ENCODE peak calls at places on chromosomes 5 and 9, in eight cellular contexts. D, G, Z, S, L, I, F and M are unnamed samples.

GRCh38 chr5:154611341-154611767 is 133.3 kb upstream of the HAND1 start:
- DNase-seq in D (no peak), G (peak; percentile 28), Z (no peak), S (no peak), L (peak; percentile 45), I (no peak), F (no peak), M (no peak)

GRCh38 chr5:145483211-145483610 is 351.9 kb downstream of the PRELID2 start:
- DNase-seq in D (peak; percentile 54), G (no peak), Z (no peak), S (no peak), L (no peak), I (no peak), F (no peak), M (no peak)

GRCh38 chr5:111929892-111930291 is 172.9 kb upstream of the NREP start:
- DNase-seq in D (peak; percentile 92), G (no peak), Z (no peak), S (no peak), L (no peak), I (no peak), F (no peak), M (no peak)

GRCh38 chr5:41707853-41708603 is 162.2 kb downstream of the OXCT1 start:
- DNase-seq in D (peak; percentile 26), G (no peak), Z (no peak), S (no peak), L (peak; percentile 71), I (peak; percentile 10), F (no peak), M (no peak)

GRCh38 chr9:105425817-105426433 is 21.9 kb upstream of the FSD1L start:
- DNase-seq in D (no peak), G (no peak), Z (no peak), S (no peak), L (no peak), I (no peak), F (no peak), M (no peak)

GRCh38 chr9:132114102-132114707 is 34.5 kb upstream of the MED27 start:
- DNase-seq in D (peak; percentile 25), G (peak; percentile 63), Z (peak; percentile 6), S (no peak), L (peak; percentile 90), I (no peak), F (peak; percentile 64), M (peak; percentile 7)

GRCh38 chr5:73448072-73448432 is 525 bp downstream of the FOXD1 start:
- DNase-seq in D (no peak), G (peak; percentile 21), Z (no peak), S (no peak), L (peak; percentile 59), I (no peak), F (no peak), M (no peak)

GRCh38 chr5:170353011-170353890 is 35.9 kb downstream of the KCNMB1 start:
- DNase-seq in D (no peak), G (no peak), Z (no peak), S (no peak), L (peak; percentile 48), I (peak; percentile 32), F (no peak), M (no peak)

GRCh38 chr5:60229786-60230185 is 336.3 kb upstream of the PDE4D start:
- DNase-seq in D (no peak), G (no peak), Z (no peak), S (no peak), L (no peak), I (no peak), F (no peak), M (no peak)

GRCh38 chr9:134484479-134484878 is 157.1 kb upstream of the COL5A1 start:
- DNase-seq in D (no peak), G (peak; percentile 14), Z (no peak), S (no peak), L (no peak), I (no peak), F (peak; percentile 33), M (no peak)

GRCh38 chr5:170896779-170897178 is 35.0 kb downstream of the RANBP17 start:
- DNase-seq in D (no peak), G (no peak), Z (no peak), S (no peak), L (peak; percentile 78), I (no peak), F (peak; percentile 45), M (no peak)

GRCh38 chr9:80134487-80134886 is 562.7 kb downstream of the TLE4 start:
- DNase-seq in D (no peak), G (no peak), Z (no peak), S (no peak), L (no peak), I (no peak), F (no peak), M (no peak)

GRCh38 chr9:30799527-30800101 is 1584.8 kb upstream of the ACO1 start:
- DNase-seq in D (no peak), G (no peak), Z (no peak), S (no peak), L (no peak), I (no peak), F (no peak), M (no peak)

GRCh38 chr5:179319741-179320281 is 25.4 kb downstream of the ADAMTS2 start:
- DNase-seq in D (peak; percentile 72), G (peak; percentile 30), Z (no peak), S (no peak), L (no peak), I (no peak), F (no peak), M (no peak)

GRCh38 chr5:101390317-101390908 is 487.3 kb upstream of the ST8SIA4 start:
- DNase-seq in D (peak; percentile 74), G (no peak), Z (no peak), S (no peak), L (peak; percentile 82), I (peak; percentile 28), F (peak; percentile 48), M (peak; percentile 2)

GRCh38 chr5:2203774-2204173 is 321.0 kb upstream of the IRX4 start:
- DNase-seq in D (no peak), G (no peak), Z (no peak), S (no peak), L (no peak), I (no peak), F (no peak), M (no peak)

GRCh38 chr9:129482521-129483466 is 138.1 kb downstream of the C9orf50 start:
- DNase-seq in D (peak; percentile 91), G (peak; percentile 88), Z (no peak), S (no peak), L (peak; percentile 74), I (peak; percentile 65), F (peak; percentile 76), M (no peak)

GRCh38 chr5:108212775-108213346 is 169.0 kb downstream of the FBXL17 start:
- DNase-seq in D (no peak), G (no peak), Z (no peak), S (no peak), L (peak; percentile 75), I (peak; percentile 55), F (no peak), M (no peak)

GRCh38 chr9:123322771-123323481 is 33.1 kb upstream of the CRB2 start:
- DNase-seq in D (no peak), G (no peak), Z (peak; percentile 72), S (no peak), L (no peak), I (no peak), F (no peak), M (peak; percentile 73)